ENCODE peak calls at places on chromosomes 13 and 19, in ten cellular contexts. One of them, this sample, is unnamed.

GRCh38 chr19:46602392-46603194 is 1.5 kb downstream of the CALM3 start:
- DNase-seq in cardiac fibroblast: no peak
- DNase-seq in KG1: no peak
- DNase-seq in SHP77 treated with DMSO at 0.1 percent for 48 hours: no peak
- DNase-seq in breast epithelium: no peak
- DNase-seq in T-cell: no peak
- DNase-seq in A172: no peak
- DNase-seq in activated T-cell treated with anti-CD3 and anti-CD28 coated beads, Interleukin-2, amount 50 U/mL, for 4 hours: peak
- DNase-seq in stimulated activated CD8-positive, alpha-beta memory T cell treated with anti-CD3 and anti-CD28 coated beads, Interleukin-7, amount 100 ng/mL, for 4 hours: peak
- DNase-seq in CD8-positive, alpha-beta T cell: no peak
- DNase-seq in this sample: no peak

GRCh38 chr19:50777261-50777660 is 7.0 kb downstream of the GPR32 start:
- DNase-seq in cardiac fibroblast: no peak
- DNase-seq in KG1: no peak
- DNase-seq in SHP77 treated with DMSO at 0.1 percent for 48 hours: no peak
- DNase-seq in breast epithelium: no peak
- DNase-seq in T-cell: no peak
- DNase-seq in A172: no peak
- DNase-seq in activated T-cell treated with anti-CD3 and anti-CD28 coated beads, Interleukin-2, amount 50 U/mL, for 4 hours: no peak
- DNase-seq in stimulated activated CD8-positive, alpha-beta memory T cell treated with anti-CD3 and anti-CD28 coated beads, Interleukin-7, amount 100 ng/mL, for 4 hours: no peak
- DNase-seq in CD8-positive, alpha-beta T cell: no peak
- DNase-seq in this sample: no peak

GRCh38 chr19:35410487-35410886 is 37.6 kb upstream of the FFAR2 start:
- DNase-seq in cardiac fibroblast: no peak
- DNase-seq in KG1: no peak
- DNase-seq in SHP77 treated with DMSO at 0.1 percent for 48 hours: no peak
- DNase-seq in breast epithelium: no peak
- DNase-seq in T-cell: no peak
- DNase-seq in A172: no peak
- DNase-seq in activated T-cell treated with anti-CD3 and anti-CD28 coated beads, Interleukin-2, amount 50 U/mL, for 4 hours: no peak
- DNase-seq in stimulated activated CD8-positive, alpha-beta memory T cell treated with anti-CD3 and anti-CD28 coated beads, Interleukin-7, amount 100 ng/mL, for 4 hours: no peak
- DNase-seq in CD8-positive, alpha-beta T cell: no peak
- DNase-seq in this sample: no peak

GRCh38 chr13:25213716-25214115 is 41.6 kb upstream of the AMER2 start:
- DNase-seq in cardiac fibroblast: no peak
- DNase-seq in KG1: no peak
- DNase-seq in SHP77 treated with DMSO at 0.1 percent for 48 hours: no peak
- DNase-seq in breast epithelium: no peak
- DNase-seq in T-cell: no peak
- DNase-seq in A172: no peak
- DNase-seq in activated T-cell treated with anti-CD3 and anti-CD28 coated beads, Interleukin-2, amount 50 U/mL, for 4 hours: no peak
- DNase-seq in stimulated activated CD8-positive, alpha-beta memory T cell treated with anti-CD3 and anti-CD28 coated beads, Interleukin-7, amount 100 ng/mL, for 4 hours: no peak
- DNase-seq in CD8-positive, alpha-beta T cell: no peak
- DNase-seq in this sample: no peak

GRCh38 chr19:13705928-13706447 is 58.3 kb upstream of the MRI1 start:
- DNase-seq in cardiac fibroblast: no peak
- DNase-seq in KG1: no peak
- DNase-seq in SHP77 treated with DMSO at 0.1 percent for 48 hours: no peak
- DNase-seq in breast epithelium: no peak
- DNase-seq in T-cell: no peak
- DNase-seq in A172: no peak
- DNase-seq in activated T-cell treated with anti-CD3 and anti-CD28 coated beads, Interleukin-2, amount 50 U/mL, for 4 hours: no peak
- DNase-seq in stimulated activated CD8-positive, alpha-beta memory T cell treated with anti-CD3 and anti-CD28 coated beads, Interleukin-7, amount 100 ng/mL, for 4 hours: no peak
- DNase-seq in CD8-positive, alpha-beta T cell: no peak
- DNase-seq in this sample: no peak

GRCh38 chr19:15663245-15663644 is 9.6 kb upstream of the CYP4F12 start:
- DNase-seq in cardiac fibroblast: no peak
- DNase-seq in KG1: no peak
- DNase-seq in SHP77 treated with DMSO at 0.1 percent for 48 hours: no peak
- DNase-seq in breast epithelium: no peak
- DNase-seq in T-cell: no peak
- DNase-seq in A172: no peak
- DNase-seq in activated T-cell treated with anti-CD3 and anti-CD28 coated beads, Interleukin-2, amount 50 U/mL, for 4 hours: no peak
- DNase-seq in stimulated activated CD8-positive, alpha-beta memory T cell treated with anti-CD3 and anti-CD28 coated beads, Interleukin-7, amount 100 ng/mL, for 4 hours: no peak
- DNase-seq in CD8-positive, alpha-beta T cell: no peak
- DNase-seq in this sample: no peak

GRCh38 chr19:1761528-1762242 is 8.4 kb downstream of the ONECUT3 start:
- DNase-seq in cardiac fibroblast: no peak
- DNase-seq in KG1: no peak
- DNase-seq in SHP77 treated with DMSO at 0.1 percent for 48 hours: no peak
- DNase-seq in breast epithelium: no peak
- DNase-seq in T-cell: no peak
- DNase-seq in A172: no peak
- DNase-seq in activated T-cell treated with anti-CD3 and anti-CD28 coated beads, Interleukin-2, amount 50 U/mL, for 4 hours: no peak
- DNase-seq in stimulated activated CD8-positive, alpha-beta memory T cell treated with anti-CD3 and anti-CD28 coated beads, Interleukin-7, amount 100 ng/mL, for 4 hours: no peak
- DNase-seq in CD8-positive, alpha-beta T cell: no peak
- DNase-seq in this sample: no peak

GRCh38 chr19:48750771-48751504 is 1.5 kb downstream of the FUT1 start:
- DNase-seq in cardiac fibroblast: no peak
- DNase-seq in KG1: no peak
- DNase-seq in SHP77 treated with DMSO at 0.1 percent for 48 hours: no peak
- DNase-seq in breast epithelium: no peak
- DNase-seq in T-cell: no peak
- DNase-seq in A172: no peak
- DNase-seq in activated T-cell treated with anti-CD3 and anti-CD28 coated beads, Interleukin-2, amount 50 U/mL, for 4 hours: no peak
- DNase-seq in stimulated activated CD8-positive, alpha-beta memory T cell treated with anti-CD3 and anti-CD28 coated beads, Interleukin-7, amount 100 ng/mL, for 4 hours: no peak
- DNase-seq in CD8-positive, alpha-beta T cell: no peak
- DNase-seq in this sample: no peak

GRCh38 chr19:51372649-51373504 is at the start of gene NKG7:
- DNase-seq in cardiac fibroblast: no peak
- DNase-seq in KG1: peak
- DNase-seq in SHP77 treated with DMSO at 0.1 percent for 48 hours: no peak
- DNase-seq in breast epithelium: no peak
- DNase-seq in T-cell: peak
- DNase-seq in A172: no peak
- DNase-seq in activated T-cell treated with anti-CD3 and anti-CD28 coated beads, Interleukin-2, amount 50 U/mL, for 4 hours: peak
- DNase-seq in stimulated activated CD8-positive, alpha-beta memory T cell treated with anti-CD3 and anti-CD28 coated beads, Interleukin-7, amount 100 ng/mL, for 4 hours: peak
- DNase-seq in CD8-positive, alpha-beta T cell: peak
- DNase-seq in this sample: no peak

GRCh38 chr19:58538257-58539168 is 5.4 kb upstream of the TRIM28 start:
- DNase-seq in cardiac fibroblast: peak
- DNase-seq in KG1: no peak
- DNase-seq in SHP77 treated with DMSO at 0.1 percent for 48 hours: no peak
- DNase-seq in breast epithelium: no peak
- DNase-seq in T-cell: no peak
- DNase-seq in A172: no peak
- DNase-seq in activated T-cell treated with anti-CD3 and anti-CD28 coated beads, Interleukin-2, amount 50 U/mL, for 4 hours: no peak
- DNase-seq in stimulated activated CD8-positive, alpha-beta memory T cell treated with anti-CD3 and anti-CD28 coated beads, Interleukin-7, amount 100 ng/mL, for 4 hours: no peak
- DNase-seq in CD8-positive, alpha-beta T cell: peak
- DNase-seq in this sample: no peak

GRCh38 chr13:81639984-81640582 is 1299.2 kb upstream of the SPRY2 start:
- DNase-seq in cardiac fibroblast: no peak
- DNase-seq in KG1: no peak
- DNase-seq in SHP77 treated with DMSO at 0.1 percent for 48 hours: no peak
- DNase-seq in breast epithelium: no peak
- DNase-seq in T-cell: no peak
- DNase-seq in A172: peak
- DNase-seq in activated T-cell treated with anti-CD3 and anti-CD28 coated beads, Interleukin-2, amount 50 U/mL, for 4 hours: no peak
- DNase-seq in stimulated activated CD8-positive, alpha-beta memory T cell treated with anti-CD3 and anti-CD28 coated beads, Interleukin-7, amount 100 ng/mL, for 4 hours: no peak
- DNase-seq in CD8-positive, alpha-beta T cell: no peak
- DNase-seq in this sample: no peak

GRCh38 chr13:68275758-68276157 is 1045.6 kb upstream of the PCDH9 start:
- DNase-seq in cardiac fibroblast: no peak
- DNase-seq in KG1: no peak
- DNase-seq in SHP77 treated with DMSO at 0.1 percent for 48 hours: no peak
- DNase-seq in breast epithelium: no peak
- DNase-seq in T-cell: no peak
- DNase-seq in A172: no peak
- DNase-seq in activated T-cell treated with anti-CD3 and anti-CD28 coated beads, Interleukin-2, amount 50 U/mL, for 4 hours: no peak
- DNase-seq in stimulated activated CD8-positive, alpha-beta memory T cell treated with anti-CD3 and anti-CD28 coated beads, Interleukin-7, amount 100 ng/mL, for 4 hours: no peak
- DNase-seq in CD8-positive, alpha-beta T cell: no peak
- DNase-seq in this sample: no peak

GRCh38 chr13:40656358-40656757 is 10.1 kb downstream of the FOXO1 start:
- DNase-seq in cardiac fibroblast: no peak
- DNase-seq in KG1: no peak
- DNase-seq in SHP77 treated with DMSO at 0.1 percent for 48 hours: no peak
- DNase-seq in breast epithelium: no peak
- DNase-seq in T-cell: no peak
- DNase-seq in A172: no peak
- DNase-seq in activated T-cell treated with anti-CD3 and anti-CD28 coated beads, Interleukin-2, amount 50 U/mL, for 4 hours: no peak
- DNase-seq in stimulated activated CD8-positive, alpha-beta memory T cell treated with anti-CD3 and anti-CD28 coated beads, Interleukin-7, amount 100 ng/mL, for 4 hours: no peak
- DNase-seq in CD8-positive, alpha-beta T cell: no peak
- DNase-seq in this sample: no peak

GRCh38 chr13:95629071-95629470 is 15.4 kb downstream of the DZIP1 start:
- DNase-seq in cardiac fibroblast: no peak
- DNase-seq in KG1: no peak
- DNase-seq in SHP77 treated with DMSO at 0.1 percent for 48 hours: no peak
- DNase-seq in breast epithelium: no peak
- DNase-seq in T-cell: no peak
- DNase-seq in A172: no peak
- DNase-seq in activated T-cell treated with anti-CD3 and anti-CD28 coated beads, Interleukin-2, amount 50 U/mL, for 4 hours: no peak
- DNase-seq in stimulated activated CD8-positive, alpha-beta memory T cell treated with anti-CD3 and anti-CD28 coated beads, Interleukin-7, amount 100 ng/mL, for 4 hours: no peak
- DNase-seq in CD8-positive, alpha-beta T cell: no peak
- DNase-seq in this sample: no peak

GRCh38 chr13:44692173-44692713 is 116.1 kb upstream of the TSC22D1 start:
- DNase-seq in cardiac fibroblast: peak
- DNase-seq in KG1: no peak
- DNase-seq in SHP77 treated with DMSO at 0.1 percent for 48 hours: no peak
- DNase-seq in breast epithelium: no peak
- DNase-seq in T-cell: no peak
- DNase-seq in A172: peak
- DNase-seq in activated T-cell treated with anti-CD3 and anti-CD28 coated beads, Interleukin-2, amount 50 U/mL, for 4 hours: no peak
- DNase-seq in stimulated activated CD8-positive, alpha-beta memory T cell treated with anti-CD3 and anti-CD28 coated beads, Interleukin-7, amount 100 ng/mL, for 4 hours: no peak
- DNase-seq in CD8-positive, alpha-beta T cell: no peak
- DNase-seq in this sample: no peak

GRCh38 chr13:40440990-40441820 is 225.2 kb downstream of the FOXO1 start:
- DNase-seq in cardiac fibroblast: peak
- DNase-seq in KG1: no peak
- DNase-seq in SHP77 treated with DMSO at 0.1 percent for 48 hours: peak
- DNase-seq in breast epithelium: peak
- DNase-seq in T-cell: no peak
- DNase-seq in A172: peak
- DNase-seq in activated T-cell treated with anti-CD3 and anti-CD28 coated beads, Interleukin-2, amount 50 U/mL, for 4 hours: no peak
- DNase-seq in stimulated activated CD8-positive, alpha-beta memory T cell treated with anti-CD3 and anti-CD28 coated beads, Interleukin-7, amount 100 ng/mL, for 4 hours: no peak
- DNase-seq in CD8-positive, alpha-beta T cell: no peak
- DNase-seq in this sample: no peak

GRCh38 chr13:31747271-31747670 is 7.9 kb downstream of the RXFP2 start:
- DNase-seq in cardiac fibroblast: no peak
- DNase-seq in KG1: no peak
- DNase-seq in SHP77 treated with DMSO at 0.1 percent for 48 hours: no peak
- DNase-seq in breast epithelium: no peak
- DNase-seq in T-cell: no peak
- DNase-seq in A172: no peak
- DNase-seq in activated T-cell treated with anti-CD3 and anti-CD28 coated beads, Interleukin-2, amount 50 U/mL, for 4 hours: no peak
- DNase-seq in stimulated activated CD8-positive, alpha-beta memory T cell treated with anti-CD3 and anti-CD28 coated beads, Interleukin-7, amount 100 ng/mL, for 4 hours: no peak
- DNase-seq in CD8-positive, alpha-beta T cell: no peak
- DNase-seq in this sample: no peak

GRCh38 chr19:30338878-30339623 is 33.1 kb upstream of the ZNF536 start:
- DNase-seq in cardiac fibroblast: no peak
- DNase-seq in KG1: no peak
- DNase-seq in SHP77 treated with DMSO at 0.1 percent for 48 hours: no peak
- DNase-seq in breast epithelium: peak
- DNase-seq in T-cell: no peak
- DNase-seq in A172: no peak
- DNase-seq in activated T-cell treated with anti-CD3 and anti-CD28 coated beads, Interleukin-2, amount 50 U/mL, for 4 hours: no peak
- DNase-seq in stimulated activated CD8-positive, alpha-beta memory T cell treated with anti-CD3 and anti-CD28 coated beads, Interleukin-7, amount 100 ng/mL, for 4 hours: no peak
- DNase-seq in CD8-positive, alpha-beta T cell: no peak
- DNase-seq in this sample: no peak

GRCh38 chr19:44738603-44739585 is 9.6 kb upstream of the BCL3 start:
- DNase-seq in cardiac fibroblast: no peak
- DNase-seq in KG1: no peak
- DNase-seq in SHP77 treated with DMSO at 0.1 percent for 48 hours: no peak
- DNase-seq in breast epithelium: no peak
- DNase-seq in T-cell: no peak
- DNase-seq in A172: no peak
- DNase-seq in activated T-cell treated with anti-CD3 and anti-CD28 coated beads, Interleukin-2, amount 50 U/mL, for 4 hours: no peak
- DNase-seq in stimulated activated CD8-positive, alpha-beta memory T cell treated with anti-CD3 and anti-CD28 coated beads, Interleukin-7, amount 100 ng/mL, for 4 hours: no peak
- DNase-seq in CD8-positive, alpha-beta T cell: no peak
- DNase-seq in this sample: no peak

GRCh38 chr13:112711528-112712265 is 21.9 kb downstream of the ATP11A start:
- DNase-seq in cardiac fibroblast: peak
- DNase-seq in KG1: no peak
- DNase-seq in SHP77 treated with DMSO at 0.1 percent for 48 hours: no peak
- DNase-seq in breast epithelium: peak
- DNase-seq in T-cell: no peak
- DNase-seq in A172: peak
- DNase-seq in activated T-cell treated with anti-CD3 and anti-CD28 coated beads, Interleukin-2, amount 50 U/mL, for 4 hours: no peak
- DNase-seq in stimulated activated CD8-positive, alpha-beta memory T cell treated with anti-CD3 and anti-CD28 coated beads, Interleukin-7, amount 100 ng/mL, for 4 hours: no peak
- DNase-seq in CD8-positive, alpha-beta T cell: no peak
- DNase-seq in this sample: peak

GRCh38 chr13:95552539-95553270 is at the start of gene CLDN10:
- DNase-seq in cardiac fibroblast: no peak
- DNase-seq in KG1: peak
- DNase-seq in SHP77 treated with DMSO at 0.1 percent for 48 hours: peak
- DNase-seq in breast epithelium: no peak
- DNase-seq in T-cell: no peak
- DNase-seq in A172: no peak
- DNase-seq in activated T-cell treated with anti-CD3 and anti-CD28 coated beads, Interleukin-2, amount 50 U/mL, for 4 hours: no peak
- DNase-seq in stimulated activated CD8-positive, alpha-beta memory T cell treated with anti-CD3 and anti-CD28 coated beads, Interleukin-7, amount 100 ng/mL, for 4 hours: no peak
- DNase-seq in CD8-positive, alpha-beta T cell: no peak
- DNase-seq in this sample: no peak

GRCh38 chr19:10288662-10289166 is 1.0 kb upstream of the ICAM5 start:
- DNase-seq in cardiac fibroblast: no peak
- DNase-seq in KG1: no peak
- DNase-seq in SHP77 treated with DMSO at 0.1 percent for 48 hours: peak
- DNase-seq in breast epithelium: no peak
- DNase-seq in T-cell: no peak
- DNase-seq in A172: no peak
- DNase-seq in activated T-cell treated with anti-CD3 and anti-CD28 coated beads, Interleukin-2, amount 50 U/mL, for 4 hours: peak
- DNase-seq in stimulated activated CD8-positive, alpha-beta memory T cell treated with anti-CD3 and anti-CD28 coated beads, Interleukin-7, amount 100 ng/mL, for 4 hours: no peak
- DNase-seq in CD8-positive, alpha-beta T cell: peak
- DNase-seq in this sample: no peak

GRCh38 chr13:29594710-29595379 is 643 bp downstream of the SLC7A1 start:
- DNase-seq in cardiac fibroblast: peak
- DNase-seq in KG1: no peak
- DNase-seq in SHP77 treated with DMSO at 0.1 percent for 48 hours: no peak
- DNase-seq in breast epithelium: no peak
- DNase-seq in T-cell: peak
- DNase-seq in A172: no peak
- DNase-seq in activated T-cell treated with anti-CD3 and anti-CD28 coated beads, Interleukin-2, amount 50 U/mL, for 4 hours: peak
- DNase-seq in stimulated activated CD8-positive, alpha-beta memory T cell treated with anti-CD3 and anti-CD28 coated beads, Interleukin-7, amount 100 ng/mL, for 4 hours: peak
- DNase-seq in CD8-positive, alpha-beta T cell: peak
- DNase-seq in this sample: peak

GRCh38 chr19:12783226-12783848 is 7.9 kb upstream of the JUNB start:
- DNase-seq in cardiac fibroblast: no peak
- DNase-seq in KG1: no peak
- DNase-seq in SHP77 treated with DMSO at 0.1 percent for 48 hours: no peak
- DNase-seq in breast epithelium: no peak
- DNase-seq in T-cell: no peak
- DNase-seq in A172: peak
- DNase-seq in activated T-cell treated with anti-CD3 and anti-CD28 coated beads, Interleukin-2, amount 50 U/mL, for 4 hours: no peak
- DNase-seq in stimulated activated CD8-positive, alpha-beta memory T cell treated with anti-CD3 and anti-CD28 coated beads, Interleukin-7, amount 100 ng/mL, for 4 hours: no peak
- DNase-seq in CD8-positive, alpha-beta T cell: peak
- DNase-seq in this sample: no peak

This sample was measured in stromal cell of bone marrow.